ENCODE peak calls at places on chromosome X, in eight cellular contexts. One of them, this sample, is unnamed.

GRCh38 chrX:110852180-110852579 is 56.6 kb upstream of the CHRDL1 start:
- DNase-seq in esophagus squamous epithelium: no peak
- DNase-seq in AG04450: no peak
- DNase-seq in dorsolateral prefrontal cortex: no peak
- DNase-seq in IMR-90: peak; percentile 5
- DNase-seq in GM23338: peak; percentile 37
- DNase-seq in Calu3: no peak
- DNase-seq in AG04449: no peak
- DNase-seq in this sample: peak; percentile 37

GRCh38 chrX:153739754-153740486 is 15.3 kb downstream of the ABCD1 start:
- DNase-seq in esophagus squamous epithelium: no peak
- DNase-seq in AG04450: no peak
- DNase-seq in dorsolateral prefrontal cortex: no peak
- DNase-seq in IMR-90: no peak
- DNase-seq in GM23338: peak; percentile 8
- DNase-seq in Calu3: no peak
- DNase-seq in AG04449: no peak
- DNase-seq in this sample: peak; percentile 63

GRCh38 chrX:17464196-17464595 is 89.2 kb downstream of the NHS start:
- DNase-seq in esophagus squamous epithelium: no peak
- DNase-seq in AG04450: no peak
- DNase-seq in dorsolateral prefrontal cortex: no peak
- DNase-seq in IMR-90: peak; percentile 50
- DNase-seq in GM23338: no peak
- DNase-seq in Calu3: no peak
- DNase-seq in AG04449: no peak
- DNase-seq in this sample: peak; percentile 38

GRCh38 chrX:65596270-65596669 is 61.7 kb upstream of the LAS1L start:
- DNase-seq in esophagus squamous epithelium: no peak
- DNase-seq in AG04450: no peak
- DNase-seq in dorsolateral prefrontal cortex: no peak
- DNase-seq in IMR-90: peak; percentile 49
- DNase-seq in GM23338: no peak
- DNase-seq in Calu3: no peak
- DNase-seq in AG04449: no peak
- DNase-seq in this sample: peak; percentile 68

GRCh38 chrX:101658661-101659477 is 781 bp downstream of the ARMCX2 start:
- DNase-seq in esophagus squamous epithelium: peak; percentile 1
- DNase-seq in AG04450: no peak
- DNase-seq in dorsolateral prefrontal cortex: peak; percentile 54
- DNase-seq in IMR-90: peak; percentile 40
- DNase-seq in GM23338: peak; percentile 81
- DNase-seq in Calu3: no peak
- DNase-seq in AG04449: no peak
- DNase-seq in this sample: no peak

GRCh38 chrX:153561337-153561736 is 37.6 kb downstream of the CCNQ start:
- DNase-seq in esophagus squamous epithelium: no peak
- DNase-seq in AG04450: no peak
- DNase-seq in dorsolateral prefrontal cortex: no peak
- DNase-seq in IMR-90: no peak
- DNase-seq in GM23338: no peak
- DNase-seq in Calu3: no peak
- DNase-seq in AG04449: no peak
- DNase-seq in this sample: no peak

GRCh38 chrX:74535633-74536141 is 78.7 kb downstream of the RLIM start:
- DNase-seq in esophagus squamous epithelium: no peak
- DNase-seq in AG04450: no peak
- DNase-seq in dorsolateral prefrontal cortex: no peak
- DNase-seq in IMR-90: peak; percentile 66
- DNase-seq in GM23338: peak; percentile 54
- DNase-seq in Calu3: peak; percentile 26
- DNase-seq in AG04449: no peak
- DNase-seq in this sample: peak; percentile 61

GRCh38 chrX:9327747-9328145 is 137.1 kb upstream of the TBL1X start:
- DNase-seq in esophagus squamous epithelium: no peak
- DNase-seq in AG04450: no peak
- DNase-seq in dorsolateral prefrontal cortex: no peak
- DNase-seq in IMR-90: peak; percentile 90
- DNase-seq in GM23338: no peak
- DNase-seq in Calu3: no peak
- DNase-seq in AG04449: no peak
- DNase-seq in this sample: peak; percentile 69

GRCh38 chrX:102138064-102138463 is 4.2 kb downstream of the TCEAL6 start:
- DNase-seq in esophagus squamous epithelium: no peak
- DNase-seq in AG04450: no peak
- DNase-seq in dorsolateral prefrontal cortex: no peak
- DNase-seq in IMR-90: no peak
- DNase-seq in GM23338: peak; percentile 37
- DNase-seq in Calu3: no peak
- DNase-seq in AG04449: no peak
- DNase-seq in this sample: peak; percentile 5

GRCh38 chrX:617401-617800 is 13.2 kb upstream of the SHOX start:
- DNase-seq in esophagus squamous epithelium: no peak
- DNase-seq in AG04450: no peak
- DNase-seq in dorsolateral prefrontal cortex: no peak
- DNase-seq in IMR-90: no peak
- DNase-seq in GM23338: no peak
- DNase-seq in Calu3: no peak
- DNase-seq in AG04449: no peak
- DNase-seq in this sample: no peak

GRCh38 chrX:65406532-65406931 is 128.1 kb downstream of the LAS1L start:
- DNase-seq in esophagus squamous epithelium: no peak
- DNase-seq in AG04450: no peak
- DNase-seq in dorsolateral prefrontal cortex: no peak
- DNase-seq in IMR-90: no peak
- DNase-seq in GM23338: peak; percentile 23
- DNase-seq in Calu3: no peak
- DNase-seq in AG04449: no peak
- DNase-seq in this sample: no peak

GRCh38 chrX:13285693-13286092 is 34.2 kb downstream of the ATXN3L start:
- DNase-seq in esophagus squamous epithelium: no peak
- DNase-seq in AG04450: no peak
- DNase-seq in dorsolateral prefrontal cortex: no peak
- DNase-seq in IMR-90: no peak
- DNase-seq in GM23338: no peak
- DNase-seq in Calu3: no peak
- DNase-seq in AG04449: no peak
- DNase-seq in this sample: no peak

GRCh38 chrX:25125483-25125882 is 109.7 kb upstream of the ARX start:
- DNase-seq in esophagus squamous epithelium: no peak
- DNase-seq in AG04450: no peak
- DNase-seq in dorsolateral prefrontal cortex: no peak
- DNase-seq in IMR-90: no peak
- DNase-seq in GM23338: no peak
- DNase-seq in Calu3: no peak
- DNase-seq in AG04449: no peak
- DNase-seq in this sample: no peak

GRCh38 chrX:69179380-69179911 is 14.2 kb upstream of the PJA1 start:
- DNase-seq in esophagus squamous epithelium: no peak
- DNase-seq in AG04450: peak; percentile 1
- DNase-seq in dorsolateral prefrontal cortex: no peak
- DNase-seq in IMR-90: peak; percentile 29
- DNase-seq in GM23338: peak; percentile 64
- DNase-seq in Calu3: no peak
- DNase-seq in AG04449: no peak
- DNase-seq in this sample: no peak

GRCh38 chrX:119686087-119686639 is 6.8 kb downstream of the SEPTIN6 start:
- DNase-seq in esophagus squamous epithelium: no peak
- DNase-seq in AG04450: no peak
- DNase-seq in dorsolateral prefrontal cortex: no peak
- DNase-seq in IMR-90: no peak
- DNase-seq in GM23338: no peak
- DNase-seq in Calu3: no peak
- DNase-seq in AG04449: no peak
- DNase-seq in this sample: no peak

GRCh38 chrX:71859637-71860036 is 51.0 kb upstream of the NHSL2 start:
- DNase-seq in esophagus squamous epithelium: no peak
- DNase-seq in AG04450: no peak
- DNase-seq in dorsolateral prefrontal cortex: no peak
- DNase-seq in IMR-90: peak; percentile 33
- DNase-seq in GM23338: peak; percentile 71
- DNase-seq in Calu3: peak; percentile 49
- DNase-seq in AG04449: no peak
- DNase-seq in this sample: peak; percentile 61

GRCh38 chrX:48890934-48891401 is 6.6 kb downstream of the TIMM17B start:
- DNase-seq in esophagus squamous epithelium: no peak
- DNase-seq in AG04450: no peak
- DNase-seq in dorsolateral prefrontal cortex: no peak
- DNase-seq in IMR-90: no peak
- DNase-seq in GM23338: peak; percentile 57
- DNase-seq in Calu3: no peak
- DNase-seq in AG04449: no peak
- DNase-seq in this sample: no peak

GRCh38 chrX:40094900-40095587 is 2.7 kb downstream of the BCOR start:
- DNase-seq in esophagus squamous epithelium: no peak
- DNase-seq in AG04450: no peak
- DNase-seq in dorsolateral prefrontal cortex: no peak
- DNase-seq in IMR-90: no peak
- DNase-seq in GM23338: no peak
- DNase-seq in Calu3: no peak
- DNase-seq in AG04449: no peak
- DNase-seq in this sample: no peak

GRCh38 chrX:65671286-65671685 is 3.8 kb downstream of the MSN start:
- DNase-seq in esophagus squamous epithelium: no peak
- DNase-seq in AG04450: no peak
- DNase-seq in dorsolateral prefrontal cortex: no peak
- DNase-seq in IMR-90: no peak
- DNase-seq in GM23338: no peak
- DNase-seq in Calu3: no peak
- DNase-seq in AG04449: no peak
- DNase-seq in this sample: no peak

GRCh38 chrX:81257817-81258216 is 55.9 kb downstream of the SH3BGRL start:
- DNase-seq in esophagus squamous epithelium: no peak
- DNase-seq in AG04450: no peak
- DNase-seq in dorsolateral prefrontal cortex: no peak
- DNase-seq in IMR-90: no peak
- DNase-seq in GM23338: no peak
- DNase-seq in Calu3: no peak
- DNase-seq in AG04449: no peak
- DNase-seq in this sample: no peak

DNA sequence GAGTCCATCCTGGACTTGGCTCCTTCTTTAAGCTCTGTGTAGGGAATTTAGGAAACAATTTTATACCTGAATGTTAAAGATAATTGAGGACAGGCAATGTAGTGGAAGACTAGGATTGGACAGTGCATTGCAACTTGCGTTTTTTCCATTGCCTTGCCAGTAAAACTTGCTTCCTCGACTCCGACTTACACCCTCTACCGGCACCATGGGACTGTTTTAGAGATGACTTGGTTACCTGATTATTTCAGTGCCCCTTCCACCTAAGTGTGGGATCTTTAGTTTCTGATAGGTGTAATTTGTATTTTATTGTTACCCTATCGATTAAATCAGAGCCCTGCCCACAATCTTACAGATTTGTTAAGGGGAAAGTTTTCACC is 1.2 kb downstream of the PRPS1 start:
- DNase-seq in esophagus squamous epithelium: no peak
- DNase-seq in AG04450: no peak
- DNase-seq in dorsolateral prefrontal cortex: no peak
- DNase-seq in IMR-90: peak; percentile 36
- DNase-seq in GM23338: peak; percentile 13
- DNase-seq in Calu3: peak; percentile 18
- DNase-seq in AG04449: no peak
- DNase-seq in this sample: peak; percentile 29
- TF ChIP-seq CTCF in esophagus squamous epithelium: no peak
- TF ChIP-seq CTCF in AG04450: peak; percentile 48
- TF ChIP-seq CTCF in dorsolateral prefrontal cortex: no peak
- TF ChIP-seq CTCF in IMR-90: peak; percentile 35
- TF ChIP-seq CTCF in GM23338: peak; percentile 30
- TF ChIP-seq CTCF in Calu3: no peak
- TF ChIP-seq CTCF in AG04449: peak; percentile 20
- TF ChIP-seq CTCF in this sample: no peak

DNA sequence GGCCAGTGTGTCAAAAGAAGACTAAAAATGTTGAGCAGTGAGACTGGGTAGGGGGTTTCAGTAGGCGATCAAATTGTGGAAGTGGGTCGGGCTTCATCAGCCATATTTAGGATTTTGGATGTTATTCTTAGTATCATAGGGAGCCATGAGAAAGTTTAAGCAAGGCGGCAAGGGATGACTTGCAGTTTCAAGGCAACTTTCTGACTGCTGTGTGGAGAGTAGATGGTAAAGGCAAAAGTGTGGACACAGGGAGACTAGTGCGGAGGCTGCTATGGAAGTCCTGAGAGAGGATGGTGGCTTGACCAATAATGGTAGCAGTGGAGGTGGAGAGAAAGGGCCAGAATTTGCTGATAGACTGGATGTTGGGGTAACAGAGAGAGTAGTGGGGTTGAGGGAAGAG is 15.4 kb downstream of the GK start:
- DNase-seq in esophagus squamous epithelium: no peak
- DNase-seq in AG04450: no peak
- DNase-seq in dorsolateral prefrontal cortex: no peak
- DNase-seq in IMR-90: no peak
- DNase-seq in GM23338: no peak
- DNase-seq in Calu3: no peak
- DNase-seq in AG04449: no peak
- DNase-seq in this sample: no peak
- TF ChIP-seq CTCF in esophagus squamous epithelium: no peak
- TF ChIP-seq CTCF in AG04450: no peak
- TF ChIP-seq CTCF in dorsolateral prefrontal cortex: no peak
- TF ChIP-seq CTCF in IMR-90: no peak
- TF ChIP-seq CTCF in GM23338: no peak
- TF ChIP-seq CTCF in Calu3: no peak
- TF ChIP-seq CTCF in AG04449: no peak
- TF ChIP-seq CTCF in this sample: no peak

DNA sequence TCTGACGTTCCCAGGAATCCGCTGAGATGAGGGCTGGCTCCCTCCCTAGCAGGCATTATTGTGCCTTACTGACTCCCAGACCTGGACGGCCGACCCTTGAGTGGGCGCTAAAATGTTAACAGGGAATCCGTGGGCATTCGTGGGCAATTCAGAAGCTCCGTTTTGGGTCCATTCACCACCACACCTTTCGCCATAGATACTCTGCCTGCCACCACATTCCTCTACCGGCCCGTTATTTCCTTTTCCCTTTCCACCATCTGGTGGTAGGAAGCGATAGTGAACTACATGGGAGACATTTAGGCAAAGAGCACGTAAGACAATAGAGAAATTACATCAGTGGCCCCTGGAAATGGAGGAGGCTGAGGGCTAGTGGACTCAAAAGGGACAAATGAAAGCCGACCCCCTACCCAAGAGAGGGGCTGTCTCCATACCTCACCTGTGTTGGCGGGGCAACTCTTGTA is 1.0 kb upstream of the SH3KBP1 start:
- DNase-seq in esophagus squamous epithelium: no peak
- DNase-seq in AG04450: peak; percentile 36
- DNase-seq in dorsolateral prefrontal cortex: no peak
- DNase-seq in IMR-90: peak; percentile 77
- DNase-seq in GM23338: peak; percentile 75
- DNase-seq in Calu3: peak; percentile 56
- DNase-seq in AG04449: no peak
- DNase-seq in this sample: peak; percentile 87
- TF ChIP-seq CTCF in esophagus squamous epithelium: peak; percentile 47
- TF ChIP-seq CTCF in AG04450: peak; percentile 65
- TF ChIP-seq CTCF in dorsolateral prefrontal cortex: peak; percentile 60
- TF ChIP-seq CTCF in IMR-90: peak; percentile 70
- TF ChIP-seq CTCF in GM23338: peak; percentile 69
- TF ChIP-seq CTCF in Calu3: peak; percentile 36
- TF ChIP-seq CTCF in AG04449: peak; percentile 42
- TF ChIP-seq CTCF in this sample: peak; percentile 49

GRCh38 chrX:155864655-155865054 is 16.5 kb upstream of the VAMP7 start:
- DNase-seq in esophagus squamous epithelium: no peak
- DNase-seq in AG04450: no peak
- DNase-seq in dorsolateral prefrontal cortex: no peak
- DNase-seq in IMR-90: no peak
- DNase-seq in GM23338: peak; percentile 35
- DNase-seq in Calu3: no peak
- DNase-seq in AG04449: no peak
- DNase-seq in this sample: peak; percentile 14
- TF ChIP-seq CTCF in esophagus squamous epithelium: no peak
- TF ChIP-seq CTCF in AG04450: peak; percentile 37
- TF ChIP-seq CTCF in dorsolateral prefrontal cortex: no peak
- TF ChIP-seq CTCF in IMR-90: peak; percentile 4
- TF ChIP-seq CTCF in GM23338: peak; percentile 32
- TF ChIP-seq CTCF in Calu3: no peak
- TF ChIP-seq CTCF in AG04449: peak; percentile 1
- TF ChIP-seq CTCF in this sample: no peak